ENCODE peak calls at places on chromosome 21, in seven cellular contexts. X, R, B, F, Z, Q and V are unnamed samples.

GRCh38 chr21:42698730-42699129 is 45.3 kb downstream of the PDE9A start:
- DNase-seq in X (no peak), R (no peak), B (no peak), F (no peak), Z (no peak), Q (no peak), V (no peak)

GRCh38 chr21:38643404-38644023 is 145.2 kb upstream of the ERG start:
- DNase-seq in X (no peak), R (no peak), B (no peak), F (no peak), Z (no peak), Q (no peak), V (no peak)

GRCh38 chr21:35664683-35665082 is 395.6 kb downstream of the SETD4 start:
- DNase-seq in X (no peak), R (no peak), B (no peak), F (peak), Z (no peak), Q (peak), V (no peak)

GRCh38 chr21:21074305-21074704 is 76.1 kb downstream of the NCAM2 start:
- DNase-seq in X (no peak), R (no peak), B (no peak), F (no peak), Z (no peak), Q (no peak), V (no peak)

GRCh38 chr21:26027696-26028095 is 142.9 kb downstream of the APP start:
- DNase-seq in X (no peak), R (no peak), B (no peak), F (no peak), Z (no peak), Q (peak), V (no peak)

GRCh38 chr21:45278156-45278911 is 9.4 kb downstream of the POFUT2 start:
- DNase-seq in X (no peak), R (no peak), B (no peak), F (no peak), Z (no peak), Q (no peak), V (no peak)

GRCh38 chr21:44972301-44972814 is 32.5 kb downstream of the SLX9 start:
- DNase-seq in X (no peak), R (no peak), B (no peak), F (no peak), Z (no peak), Q (no peak), V (no peak)

GRCh38 chr21:14686466-14687276 is 140.6 kb upstream of the SAMSN1 start:
- DNase-seq in X (no peak), R (no peak), B (no peak), F (no peak), Z (no peak), Q (no peak), V (no peak)

GRCh38 chr21:38897532-38898421 is 92.0 kb downstream of the ETS2 start:
- DNase-seq in X (no peak), R (no peak), B (no peak), F (no peak), Z (no peak), Q (no peak), V (no peak)

GRCh38 chr21:34548782-34549376 is 36.9 kb upstream of the KCNE1 start:
- DNase-seq in X (no peak), R (no peak), B (no peak), F (no peak), Z (no peak), Q (no peak), V (no peak)

GRCh38 chr21:17540530-17540929 is 27.7 kb downstream of the CXADR start:
- DNase-seq in X (no peak), R (no peak), B (no peak), F (no peak), Z (no peak), Q (peak), V (no peak)

GRCh38 chr21:43609501-43610340 is 49.6 kb downstream of the HSF2BP start:
- DNase-seq in X (no peak), R (no peak), B (no peak), F (peak), Z (no peak), Q (peak), V (no peak)

GRCh38 chr21:45074048-45074817 is at the start of gene ADARB1:
- DNase-seq in X (peak), R (peak), B (peak), F (peak), Z (peak), Q (peak), V (peak)

GRCh38 chr21:39556176-39556575 is 56.6 kb upstream of the B3GALT5 start:
- DNase-seq in X (no peak), R (no peak), B (no peak), F (no peak), Z (no peak), Q (no peak), V (no peak)

GRCh38 chr21:22536511-22536910 is 1538.3 kb downstream of the NCAM2 start:
- DNase-seq in X (no peak), R (no peak), B (no peak), F (no peak), Z (no peak), Q (peak), V (no peak)

GRCh38 chr21:29306920-29307319 is 8.2 kb downstream of the BACH1 start:
- DNase-seq in X (no peak), R (no peak), B (no peak), F (no peak), Z (no peak), Q (no peak), V (no peak)

GRCh38 chr21:45524756-45525152 is 17.5 kb downstream of the SLC19A1 start:
- DNase-seq in X (peak), R (no peak), B (no peak), F (no peak), Z (no peak), Q (no peak), V (no peak)

GRCh38 chr21:29753216-29753615 is 186.6 kb downstream of the GRIK1 start:
- DNase-seq in X (no peak), R (no peak), B (no peak), F (no peak), Z (no peak), Q (peak), V (no peak)

GRCh38 chr21:37783016-37783415 is 133.2 kb downstream of the KCNJ6 start:
- DNase-seq in X (no peak), R (no peak), B (no peak), F (no peak), Z (no peak), Q (peak), V (no peak)

GRCh38 chr21:41195311-41195710 is 27.4 kb downstream of the BACE2 start:
- DNase-seq in X (no peak), R (no peak), B (no peak), F (peak), Z (peak), Q (no peak), V (no peak)

GRCh38 chr21:16454371-16454770 is 724.6 kb downstream of the USP25 start:
- DNase-seq in X (no peak), R (no peak), B (no peak), F (no peak), Z (no peak), Q (peak), V (no peak)

GRCh38 chr21:45769239-45769758 is 125.8 kb downstream of the PCBP3 start:
- DNase-seq in X (no peak), R (no peak), B (no peak), F (no peak), Z (no peak), Q (no peak), V (no peak)

GRCh38 chr21:31897311-31897710 is 24.5 kb downstream of the HUNK start:
- DNase-seq in X (no peak), R (no peak), B (no peak), F (no peak), Z (no peak), Q (no peak), V (no peak)

GRCh38 chr21:27448960-27449359 is 482.1 kb upstream of the ADAMTS5 start:
- DNase-seq in X (no peak), R (no peak), B (no peak), F (no peak), Z (no peak), Q (no peak), V (no peak)

GRCh38 chr21:34640858-34641257 is 25.9 kb upstream of the RCAN1 start:
- DNase-seq in X (no peak), R (no peak), B (no peak), F (no peak), Z (no peak), Q (peak), V (no peak)

GRCh38 chr21:37815893-37816292 is 100.4 kb downstream of the KCNJ6 start:
- DNase-seq in X (no peak), R (no peak), B (no peak), F (no peak), Z (no peak), Q (no peak), V (no peak)

GRCh38 chr21:41074607-41075184 is 93.3 kb upstream of the BACE2 start:
- DNase-seq in X (no peak), R (no peak), B (no peak), F (no peak), Z (no peak), Q (no peak), V (no peak)

GRCh38 chr21:15848632-15849031 is 118.8 kb downstream of the USP25 start:
- DNase-seq in X (no peak), R (no peak), B (no peak), F (peak), Z (no peak), Q (peak), V (no peak)

GRCh38 chr21:14376854-14377253 is 6.1 kb downstream of the HSPA13 start:
- DNase-seq in X (no peak), R (no peak), B (no peak), F (no peak), Z (no peak), Q (no peak), V (no peak)

GRCh38 chr21:21268061-21268471 is 269.9 kb downstream of the NCAM2 start:
- DNase-seq in X (no peak), R (no peak), B (no peak), F (no peak), Z (no peak), Q (peak), V (no peak)

GRCh38 chr21:39054066-39054465 is 129.2 kb downstream of the PSMG1 start:
- DNase-seq in X (no peak), R (no peak), B (no peak), F (no peak), Z (no peak), Q (no peak), V (no peak)

GRCh38 chr21:34648739-34649297 is 20.0 kb upstream of the CLIC6 start:
- DNase-seq in X (no peak), R (no peak), B (no peak), F (no peak), Z (no peak), Q (no peak), V (no peak)

GRCh38 chr21:17818158-17819113 is 720 bp downstream of the C21orf91 start:
- DNase-seq in X (peak), R (peak), B (peak), F (peak), Z (peak), Q (peak), V (no peak)